ENCODE peak calls at places on chromosome 4, in five cellular contexts. T is uterus, Z is WERI-Rb-1, Y is heart right ventricle, C is sciatic nerve. X is an unnamed sample.

GRCh38 chr4:152936446-152937279 is 540 bp downstream of the FHDC1 start:
- DNase-seq in Y (no peak), C (peak), Z (peak), T (peak), X (peak)

GRCh38 chr4:81215219-81215892 is at the start of gene PRKG2:
- DNase-seq in Z (peak), T (no peak), C (no peak), Y (no peak), X (no peak)

GRCh38 chr4:183146478-183146877 is 47.4 kb downstream of the WWC2 start:
- DNase-seq in C (no peak), T (no peak), Y (no peak), Z (no peak), X (no peak)

GRCh38 chr4:1593881-1594345 is 90.2 kb downstream of the FAM53A start:
- DNase-seq in C (no peak), Y (no peak), Z (peak), T (no peak), X (no peak)

GRCh38 chr4:43325220-43325967 is 432.9 kb downstream of the GRXCR1 start:
- DNase-seq in Z (no peak), T (no peak), C (no peak), Y (no peak), X (no peak)

GRCh38 chr4:43481526-43481925 is 589.0 kb downstream of the GRXCR1 start:
- DNase-seq in Z (no peak), Y (no peak), C (no peak), T (no peak), X (no peak)

GRCh38 chr4:95728145-95728544 is 111.7 kb upstream of the PDHA2 start:
- DNase-seq in Y (peak), T (peak), C (no peak), Z (no peak), X (no peak)

GRCh38 chr4:44629280-44629866 is 22.1 kb downstream of the YIPF7 start:
- DNase-seq in Y (peak), C (no peak), Z (peak), T (no peak), X (no peak)

GRCh38 chr4:2281575-2282343 is 19.9 kb upstream of the MXD4 start:
- DNase-seq in Z (peak), T (no peak), C (no peak), Y (no peak), X (no peak)

GRCh38 chr4:45131020-45131419 is 404.7 kb upstream of the GNPDA2 start:
- DNase-seq in Y (no peak), C (no peak), T (no peak), Z (no peak), X (no peak)

GRCh38 chr4:147829401-147830101 is 97.7 kb downstream of the ARHGAP10 start:
- DNase-seq in Y (peak), T (peak), C (no peak), Z (no peak), X (no peak)

GRCh38 chr4:6415306-6415705 is 57.1 kb downstream of the PPP2R2C start:
- DNase-seq in C (no peak), T (no peak), Y (no peak), Z (no peak), X (no peak)

GRCh38 chr4:139367421-139368090 is 65.3 kb upstream of the NDUFC1 start:
- DNase-seq in Z (no peak), C (no peak), T (no peak), Y (no peak), X (no peak)

GRCh38 chr4:15717647-15718416 is 15.0 kb downstream of the BST1 start:
- DNase-seq in Y (no peak), Z (no peak), C (no peak), T (no peak), X (no peak)

GRCh38 chr4:136900706-136901105 is 631.6 kb downstream of the PCDH18 start:
- DNase-seq in C (no peak), Y (no peak), T (no peak), Z (no peak), X (no peak)

GRCh38 chr4:76035146-76035545 is 724 bp downstream of the CXCL11 start:
- DNase-seq in C (no peak), Z (peak), T (no peak), Y (no peak), X (no peak)

GRCh38 chr4:117010695-117011094 is 74.7 kb downstream of the TRAM1L1 start:
- DNase-seq in T (no peak), C (no peak), Y (no peak), Z (no peak), X (no peak)

GRCh38 chr4:185218312-185218711 is 8.9 kb downstream of the SNX25 start:
- DNase-seq in Z (no peak), Y (no peak), T (no peak), C (no peak), X (no peak)

GRCh38 chr4:165928601-165929000 is 55.6 kb downstream of the TLL1 start:
- DNase-seq in C (no peak), Z (no peak), Y (no peak), T (no peak), X (no peak)

GRCh38 chr4:1336079-1336478 is 10.9 kb upstream of the UVSSA start:
- DNase-seq in Y (no peak), T (no peak), Z (no peak), C (no peak), X (no peak)

GRCh38 chr4:8242782-8243556 is 26.6 kb upstream of the HTRA3 start:
- DNase-seq in Y (no peak), T (no peak), Z (no peak), C (no peak), X (no peak)

GRCh38 chr4:89108068-89108467 is 3.3 kb upstream of the TIGD2 start:
- DNase-seq in C (no peak), Z (no peak), Y (no peak), T (no peak), X (no peak)

GRCh38 chr4:37524267-37524666 is 161.9 kb downstream of the RELL1 start:
- DNase-seq in C (no peak), Y (no peak), T (no peak), Z (no peak), X (no peak)

GRCh38 chr4:27278615-27279014 is 418.0 kb downstream of the STIM2 start:
- DNase-seq in T (no peak), Z (no peak), C (no peak), Y (no peak), X (no peak)

GRCh38 chr4:8407316-8407715 is 33.2 kb downstream of the ACOX3 start:
- DNase-seq in Z (no peak), T (no peak), C (no peak), Y (no peak), X (no peak)